ENCODE peak calls at places on chromosomes 13 and 19, in ten cellular contexts. One of them, this sample, is unnamed.

GRCh38 chr19:35058370-35058769 is 16.8 kb downstream of the HPN start:
- DNase-seq in HTR-8/SVneo: no peak
- DNase-seq in erythroblast: no peak
- DNase-seq in left ventricle myocardium superior: no peak
- DNase-seq in endodermal cell: no peak
- DNase-seq in cardiac fibroblast: no peak
- DNase-seq in PC-3: no peak
- DNase-seq in lower lobe of right lung: no peak
- DNase-seq in amniotic stem cell: no peak
- DNase-seq in MCF 10A: no peak
- DNase-seq in this sample: no peak

GRCh38 chr19:15871570-15871969 is 26.3 kb downstream of the CYP4F2 start:
- DNase-seq in endodermal cell: no peak
- DNase-seq in erythroblast: no peak
- DNase-seq in MCF 10A: no peak
- DNase-seq in PC-3: no peak
- DNase-seq in amniotic stem cell: no peak
- DNase-seq in HTR-8/SVneo: no peak
- DNase-seq in left ventricle myocardium superior: no peak
- DNase-seq in lower lobe of right lung: peak; percentile 51
- DNase-seq in cardiac fibroblast: no peak
- DNase-seq in this sample: no peak

GRCh38 chr19:17718988-17719711 is at the start of gene MAP1S:
- DNase-seq in cardiac fibroblast: peak; percentile 53
- DNase-seq in PC-3: peak; percentile 47
- DNase-seq in erythroblast: peak; percentile 59
- DNase-seq in endodermal cell: peak; percentile 95
- DNase-seq in HTR-8/SVneo: peak; percentile 77
- DNase-seq in MCF 10A: peak; percentile 48
- DNase-seq in lower lobe of right lung: peak; percentile 75
- DNase-seq in left ventricle myocardium superior: peak; percentile 80
- DNase-seq in amniotic stem cell: no peak
- DNase-seq in this sample: peak; percentile 97

GRCh38 chr13:104773775-104774174 is 1707.6 kb upstream of the SLC10A2 start:
- DNase-seq in PC-3: peak; percentile 71
- DNase-seq in erythroblast: peak; percentile 17
- DNase-seq in endodermal cell: no peak
- DNase-seq in lower lobe of right lung: no peak
- DNase-seq in MCF 10A: peak; percentile 68
- DNase-seq in cardiac fibroblast: peak; percentile 61
- DNase-seq in amniotic stem cell: peak; percentile 79
- DNase-seq in left ventricle myocardium superior: no peak
- DNase-seq in HTR-8/SVneo: peak; percentile 5
- DNase-seq in this sample: peak; percentile 9

GRCh38 chr13:42047561-42048322 is 706 bp upstream of the DGKH start:
- DNase-seq in amniotic stem cell: peak; percentile 42
- DNase-seq in left ventricle myocardium superior: peak; percentile 44
- DNase-seq in HTR-8/SVneo: peak; percentile 23
- DNase-seq in lower lobe of right lung: peak; percentile 58
- DNase-seq in cardiac fibroblast: peak; percentile 77
- DNase-seq in PC-3: peak; percentile 66
- DNase-seq in MCF 10A: peak; percentile 82
- DNase-seq in erythroblast: peak; percentile 14
- DNase-seq in endodermal cell: peak; percentile 82
- DNase-seq in this sample: peak; percentile 71

GRCh38 chr19:40702337-40703012 is 12.0 kb upstream of the NUMBL start:
- DNase-seq in left ventricle myocardium superior: peak; percentile 75
- DNase-seq in endodermal cell: peak; percentile 92
- DNase-seq in PC-3: peak; percentile 29
- DNase-seq in HTR-8/SVneo: no peak
- DNase-seq in lower lobe of right lung: no peak
- DNase-seq in amniotic stem cell: no peak
- DNase-seq in MCF 10A: no peak
- DNase-seq in cardiac fibroblast: no peak
- DNase-seq in erythroblast: peak; percentile 44
- DNase-seq in this sample: peak; percentile 90

GRCh38 chr13:79501538-79502232 is 20.7 kb downstream of the NDFIP2 start:
- DNase-seq in MCF 10A: no peak
- DNase-seq in cardiac fibroblast: peak; percentile 23
- DNase-seq in left ventricle myocardium superior: no peak
- DNase-seq in lower lobe of right lung: no peak
- DNase-seq in erythroblast: no peak
- DNase-seq in endodermal cell: no peak
- DNase-seq in HTR-8/SVneo: no peak
- DNase-seq in amniotic stem cell: no peak
- DNase-seq in PC-3: peak; percentile 14
- DNase-seq in this sample: no peak

GRCh38 chr13:34349091-34349722 is 531.3 kb downstream of the RFC3 start:
- DNase-seq in HTR-8/SVneo: peak; percentile 24
- DNase-seq in amniotic stem cell: peak; percentile 50
- DNase-seq in lower lobe of right lung: no peak
- DNase-seq in left ventricle myocardium superior: peak; percentile 73
- DNase-seq in PC-3: peak; percentile 92
- DNase-seq in endodermal cell: no peak
- DNase-seq in cardiac fibroblast: peak; percentile 95
- DNase-seq in MCF 10A: peak; percentile 92
- DNase-seq in erythroblast: no peak
- DNase-seq in this sample: no peak

GRCh38 chr19:18435848-18436631 is 1.9 kb downstream of the ISYNA1 start:
- DNase-seq in cardiac fibroblast: no peak
- DNase-seq in left ventricle myocardium superior: no peak
- DNase-seq in PC-3: no peak
- DNase-seq in amniotic stem cell: no peak
- DNase-seq in endodermal cell: peak; percentile 51
- DNase-seq in MCF 10A: no peak
- DNase-seq in lower lobe of right lung: no peak
- DNase-seq in HTR-8/SVneo: no peak
- DNase-seq in erythroblast: no peak
- DNase-seq in this sample: no peak

GRCh38 chr13:84655677-84656076 is 773.4 kb upstream of the SLITRK1 start:
- DNase-seq in endodermal cell: no peak
- DNase-seq in amniotic stem cell: no peak
- DNase-seq in erythroblast: no peak
- DNase-seq in lower lobe of right lung: no peak
- DNase-seq in PC-3: no peak
- DNase-seq in cardiac fibroblast: peak; percentile 64
- DNase-seq in MCF 10A: peak; percentile 15
- DNase-seq in HTR-8/SVneo: no peak
- DNase-seq in left ventricle myocardium superior: no peak
- DNase-seq in this sample: no peak

GRCh38 chr19:43956827-43957226 is 5.8 kb downstream of the ZNF221 start:
- DNase-seq in PC-3: no peak
- DNase-seq in amniotic stem cell: no peak
- DNase-seq in lower lobe of right lung: no peak
- DNase-seq in HTR-8/SVneo: no peak
- DNase-seq in erythroblast: no peak
- DNase-seq in endodermal cell: no peak
- DNase-seq in MCF 10A: no peak
- DNase-seq in cardiac fibroblast: no peak
- DNase-seq in left ventricle myocardium superior: no peak
- DNase-seq in this sample: no peak

GRCh38 chr13:111909501-111909900 is 157.4 kb upstream of the SOX1 start:
- DNase-seq in lower lobe of right lung: no peak
- DNase-seq in MCF 10A: no peak
- DNase-seq in amniotic stem cell: no peak
- DNase-seq in erythroblast: no peak
- DNase-seq in left ventricle myocardium superior: no peak
- DNase-seq in cardiac fibroblast: no peak
- DNase-seq in endodermal cell: peak; percentile 12
- DNase-seq in PC-3: no peak
- DNase-seq in HTR-8/SVneo: no peak
- DNase-seq in this sample: no peak

GRCh38 chr19:6767357-6768235 is at the start of gene SH2D3A:
- DNase-seq in left ventricle myocardium superior: peak; percentile 69
- DNase-seq in HTR-8/SVneo: no peak
- DNase-seq in amniotic stem cell: no peak
- DNase-seq in endodermal cell: peak; percentile 99
- DNase-seq in PC-3: peak; percentile 99
- DNase-seq in MCF 10A: peak; percentile 96
- DNase-seq in lower lobe of right lung: peak; percentile 93
- DNase-seq in erythroblast: peak; percentile 80
- DNase-seq in cardiac fibroblast: peak; percentile 37
- DNase-seq in this sample: peak; percentile 98

GRCh38 chr13:107370036-107370785 is 802.3 kb upstream of the ARGLU1 start:
- DNase-seq in MCF 10A: peak; percentile 42
- DNase-seq in endodermal cell: no peak
- DNase-seq in amniotic stem cell: peak; percentile 48
- DNase-seq in cardiac fibroblast: peak; percentile 12
- DNase-seq in lower lobe of right lung: no peak
- DNase-seq in left ventricle myocardium superior: no peak
- DNase-seq in HTR-8/SVneo: no peak
- DNase-seq in erythroblast: no peak
- DNase-seq in PC-3: peak; percentile 50
- DNase-seq in this sample: no peak

GRCh38 chr19:47331931-47332547 is at the start of gene C5AR2:
- DNase-seq in left ventricle myocardium superior: no peak
- DNase-seq in erythroblast: no peak
- DNase-seq in MCF 10A: peak; percentile 54
- DNase-seq in endodermal cell: no peak
- DNase-seq in cardiac fibroblast: peak; percentile 45
- DNase-seq in lower lobe of right lung: no peak
- DNase-seq in amniotic stem cell: no peak
- DNase-seq in PC-3: no peak
- DNase-seq in HTR-8/SVneo: no peak
- DNase-seq in this sample: no peak

GRCh38 chr19:15790096-15790495 is 2.6 kb downstream of the OR10H5 start:
- DNase-seq in lower lobe of right lung: no peak
- DNase-seq in PC-3: peak; percentile 73
- DNase-seq in left ventricle myocardium superior: no peak
- DNase-seq in endodermal cell: no peak
- DNase-seq in cardiac fibroblast: no peak
- DNase-seq in HTR-8/SVneo: no peak
- DNase-seq in MCF 10A: no peak
- DNase-seq in amniotic stem cell: no peak
- DNase-seq in erythroblast: no peak
- DNase-seq in this sample: no peak

GRCh38 chr13:101970339-101970738 is 431.5 kb downstream of the FGF14 start:
- DNase-seq in HTR-8/SVneo: no peak
- DNase-seq in lower lobe of right lung: no peak
- DNase-seq in cardiac fibroblast: no peak
- DNase-seq in left ventricle myocardium superior: no peak
- DNase-seq in PC-3: no peak
- DNase-seq in MCF 10A: no peak
- DNase-seq in endodermal cell: no peak
- DNase-seq in erythroblast: no peak
- DNase-seq in amniotic stem cell: no peak
- DNase-seq in this sample: peak; percentile 5

GRCh38 chr13:62119739-62120700 is 704.4 kb upstream of the PCDH20 start:
- DNase-seq in HTR-8/SVneo: peak; percentile 4
- DNase-seq in left ventricle myocardium superior: no peak
- DNase-seq in cardiac fibroblast: peak; percentile 32
- DNase-seq in endodermal cell: no peak
- DNase-seq in amniotic stem cell: no peak
- DNase-seq in lower lobe of right lung: no peak
- DNase-seq in PC-3: peak; percentile 31
- DNase-seq in MCF 10A: peak; percentile 27
- DNase-seq in erythroblast: peak; percentile 0
- DNase-seq in this sample: peak; percentile 5

GRCh38 chr13:67048084-67048792 is 181.9 kb downstream of the PCDH9 start:
- DNase-seq in MCF 10A: peak; percentile 18
- DNase-seq in endodermal cell: no peak
- DNase-seq in lower lobe of right lung: no peak
- DNase-seq in erythroblast: no peak
- DNase-seq in amniotic stem cell: no peak
- DNase-seq in HTR-8/SVneo: no peak
- DNase-seq in left ventricle myocardium superior: no peak
- DNase-seq in cardiac fibroblast: peak; percentile 84
- DNase-seq in PC-3: no peak
- DNase-seq in this sample: no peak

GRCh38 chr13:94248454-94249233 is 230.8 kb downstream of the DCT start:
- DNase-seq in PC-3: no peak
- DNase-seq in erythroblast: no peak
- DNase-seq in lower lobe of right lung: no peak
- DNase-seq in left ventricle myocardium superior: no peak
- DNase-seq in amniotic stem cell: no peak
- DNase-seq in cardiac fibroblast: peak; percentile 17
- DNase-seq in MCF 10A: no peak
- DNase-seq in HTR-8/SVneo: no peak
- DNase-seq in endodermal cell: no peak
- DNase-seq in this sample: no peak

GRCh38 chr13:23986619-23987018 is 89.3 kb upstream of the C1QTNF9B start:
- DNase-seq in MCF 10A: no peak
- DNase-seq in cardiac fibroblast: peak; percentile 89
- DNase-seq in left ventricle myocardium superior: no peak
- DNase-seq in lower lobe of right lung: no peak
- DNase-seq in erythroblast: no peak
- DNase-seq in endodermal cell: no peak
- DNase-seq in amniotic stem cell: peak; percentile 49
- DNase-seq in PC-3: no peak
- DNase-seq in HTR-8/SVneo: no peak
- DNase-seq in this sample: no peak

GRCh38 chr13:33994826-33995502 is 177.0 kb downstream of the RFC3 start:
- DNase-seq in MCF 10A: peak; percentile 2
- DNase-seq in erythroblast: no peak
- DNase-seq in PC-3: no peak
- DNase-seq in lower lobe of right lung: no peak
- DNase-seq in HTR-8/SVneo: no peak
- DNase-seq in amniotic stem cell: no peak
- DNase-seq in endodermal cell: no peak
- DNase-seq in left ventricle myocardium superior: no peak
- DNase-seq in cardiac fibroblast: no peak
- DNase-seq in this sample: no peak

GRCh38 chr13:106530209-106530906 is 5.1 kb downstream of the EFNB2 start:
- DNase-seq in HTR-8/SVneo: no peak
- DNase-seq in left ventricle myocardium superior: no peak
- DNase-seq in endodermal cell: no peak
- DNase-seq in lower lobe of right lung: no peak
- DNase-seq in erythroblast: no peak
- DNase-seq in MCF 10A: no peak
- DNase-seq in PC-3: peak; percentile 63
- DNase-seq in amniotic stem cell: no peak
- DNase-seq in cardiac fibroblast: no peak
- DNase-seq in this sample: no peak

GRCh38 chr13:79936368-79937136 is 404.4 kb downstream of the SPRY2 start:
- DNase-seq in left ventricle myocardium superior: no peak
- DNase-seq in lower lobe of right lung: no peak
- DNase-seq in erythroblast: no peak
- DNase-seq in HTR-8/SVneo: peak; percentile 50
- DNase-seq in amniotic stem cell: peak; percentile 94
- DNase-seq in endodermal cell: no peak
- DNase-seq in MCF 10A: peak; percentile 93
- DNase-seq in cardiac fibroblast: peak; percentile 100
- DNase-seq in PC-3: peak; percentile 95
- DNase-seq in this sample: no peak

GRCh38 chr13:49351871-49352270 is 92.0 kb downstream of the CAB39L start:
- DNase-seq in PC-3: peak; percentile 48
- DNase-seq in left ventricle myocardium superior: no peak
- DNase-seq in HTR-8/SVneo: no peak
- DNase-seq in MCF 10A: no peak
- DNase-seq in lower lobe of right lung: no peak
- DNase-seq in amniotic stem cell: peak; percentile 43
- DNase-seq in cardiac fibroblast: peak; percentile 78
- DNase-seq in endodermal cell: no peak
- DNase-seq in erythroblast: no peak
- DNase-seq in this sample: no peak

GRCh38 chr19:44846455-44847143 is 502 bp downstream of the NECTIN2 start:
- DNase-seq in amniotic stem cell: peak; percentile 11
- DNase-seq in MCF 10A: peak; percentile 14
- DNase-seq in PC-3: no peak
- DNase-seq in erythroblast: no peak
- DNase-seq in HTR-8/SVneo: no peak
- DNase-seq in endodermal cell: peak; percentile 96
- DNase-seq in left ventricle myocardium superior: peak; percentile 58
- DNase-seq in cardiac fibroblast: peak; percentile 23
- DNase-seq in lower lobe of right lung: peak; percentile 52
- DNase-seq in this sample: peak; percentile 94

GRCh38 chr13:40986328-40986856 is 32.7 kb downstream of the ELF1 start:
- DNase-seq in MCF 10A: no peak
- DNase-seq in HTR-8/SVneo: no peak
- DNase-seq in lower lobe of right lung: no peak
- DNase-seq in endodermal cell: no peak
- DNase-seq in left ventricle myocardium superior: no peak
- DNase-seq in amniotic stem cell: no peak
- DNase-seq in PC-3: peak; percentile 71
- DNase-seq in cardiac fibroblast: peak; percentile 51
- DNase-seq in erythroblast: no peak
- DNase-seq in this sample: no peak

GRCh38 chr13:51520524-51520923 is 63.7 kb upstream of the WDFY2 start:
- DNase-seq in left ventricle myocardium superior: no peak
- DNase-seq in amniotic stem cell: peak; percentile 51
- DNase-seq in MCF 10A: peak; percentile 97
- DNase-seq in cardiac fibroblast: peak; percentile 89
- DNase-seq in erythroblast: no peak
- DNase-seq in endodermal cell: no peak
- DNase-seq in HTR-8/SVneo: no peak
- DNase-seq in lower lobe of right lung: no peak
- DNase-seq in PC-3: peak; percentile 45
- DNase-seq in this sample: no peak

This sample was measured in H7.